ENCODE peak calls at places on chromosomes 7 and 10, in eight cellular contexts. One of them, this sample, is unnamed.

GRCh38 chr10:75468612-75469011 is 37.2 kb downstream of the LRMDA start:
- DNase-seq in SK-N-SH: no peak
- DNase-seq in H1: no peak
- DNase-seq in A549: no peak
- DNase-seq in WTC11: no peak
- DNase-seq in HepG2: no peak
- DNase-seq in endothelial cell of umbilical vein: no peak
- DNase-seq in HCT116: no peak
- DNase-seq in this sample: peak; percentile 25

GRCh38 chr10:48612241-48612943 is 7.5 kb upstream of the ARHGAP22 start:
- DNase-seq in SK-N-SH: no peak
- DNase-seq in A549: no peak
- DNase-seq in endothelial cell of umbilical vein: no peak
- DNase-seq in HCT116: no peak
- DNase-seq in HepG2: no peak
- DNase-seq in H1: no peak
- DNase-seq in WTC11: no peak
- DNase-seq in this sample: no peak

GRCh38 chr7:104972510-104972909 is 41.5 kb upstream of the KMT2E start:
- DNase-seq in endothelial cell of umbilical vein: no peak
- DNase-seq in WTC11: no peak
- DNase-seq in SK-N-SH: no peak
- DNase-seq in HepG2: no peak
- DNase-seq in A549: no peak
- DNase-seq in HCT116: no peak
- DNase-seq in H1: no peak
- DNase-seq in this sample: no peak

GRCh38 chr10:49499305-49499851 is 39.5 kb downstream of the ERCC6 start:
- DNase-seq in WTC11: no peak
- DNase-seq in HCT116: no peak
- DNase-seq in endothelial cell of umbilical vein: no peak
- DNase-seq in H1: no peak
- DNase-seq in HepG2: no peak
- DNase-seq in SK-N-SH: no peak
- DNase-seq in A549: no peak
- DNase-seq in this sample: no peak

GRCh38 chr7:22397981-22398380 is 41.0 kb upstream of the RAPGEF5 start:
- DNase-seq in H1: no peak
- DNase-seq in HepG2: no peak
- DNase-seq in endothelial cell of umbilical vein: no peak
- DNase-seq in HCT116: no peak
- DNase-seq in SK-N-SH: no peak
- DNase-seq in A549: no peak
- DNase-seq in WTC11: no peak
- DNase-seq in this sample: no peak

GRCh38 chr7:32206987-32207386 is 136.8 kb upstream of the PDE1C start:
- DNase-seq in HCT116: no peak
- DNase-seq in SK-N-SH: peak; percentile 52
- DNase-seq in WTC11: peak; percentile 70
- DNase-seq in endothelial cell of umbilical vein: peak; percentile 7
- DNase-seq in HepG2: peak; percentile 16
- DNase-seq in A549: peak; percentile 46
- DNase-seq in H1: no peak
- DNase-seq in this sample: peak; percentile 18

GRCh38 chr7:108083980-108084379 is 46.2 kb downstream of the LAMB4 start:
- DNase-seq in H1: no peak
- DNase-seq in WTC11: no peak
- DNase-seq in A549: no peak
- DNase-seq in SK-N-SH: no peak
- DNase-seq in endothelial cell of umbilical vein: peak; percentile 51
- DNase-seq in HCT116: no peak
- DNase-seq in HepG2: no peak
- DNase-seq in this sample: no peak

GRCh38 chr10:120841522-120842189 is 9.5 kb upstream of the WDR11 start:
- DNase-seq in A549: no peak
- DNase-seq in HCT116: no peak
- DNase-seq in H1: no peak
- DNase-seq in endothelial cell of umbilical vein: peak; percentile 7
- DNase-seq in WTC11: no peak
- DNase-seq in HepG2: peak; percentile 82
- DNase-seq in SK-N-SH: no peak
- DNase-seq in this sample: no peak

GRCh38 chr7:123425246-123425645 is 109.1 kb downstream of the IQUB start:
- DNase-seq in H1: no peak
- DNase-seq in HepG2: peak; percentile 33
- DNase-seq in A549: no peak
- DNase-seq in SK-N-SH: no peak
- DNase-seq in WTC11: no peak
- DNase-seq in HCT116: no peak
- DNase-seq in endothelial cell of umbilical vein: no peak
- DNase-seq in this sample: no peak

GRCh38 chr7:149494738-149495368 is 2.8 kb downstream of the ZNF746 start:
- DNase-seq in A549: peak; percentile 66
- DNase-seq in endothelial cell of umbilical vein: no peak
- DNase-seq in H1: no peak
- DNase-seq in WTC11: no peak
- DNase-seq in HCT116: no peak
- DNase-seq in SK-N-SH: no peak
- DNase-seq in HepG2: peak; percentile 62
- DNase-seq in this sample: peak; percentile 75

GRCh38 chr10:51896849-51897248 is 197.5 kb upstream of the CSTF2T start:
- DNase-seq in HCT116: no peak
- DNase-seq in H1: no peak
- DNase-seq in A549: no peak
- DNase-seq in SK-N-SH: no peak
- DNase-seq in HepG2: no peak
- DNase-seq in WTC11: no peak
- DNase-seq in endothelial cell of umbilical vein: no peak
- DNase-seq in this sample: no peak

GRCh38 chr7:105388373-105389089 is at the start of gene SRPK2:
- DNase-seq in A549: peak; percentile 81
- DNase-seq in WTC11: peak; percentile 82
- DNase-seq in H1: no peak
- DNase-seq in HepG2: peak; percentile 51
- DNase-seq in SK-N-SH: peak; percentile 100
- DNase-seq in endothelial cell of umbilical vein: peak; percentile 69
- DNase-seq in HCT116: no peak
- DNase-seq in this sample: peak; percentile 87

GRCh38 chr7:23672033-23672432 is 8.0 kb upstream of the FAM221A start:
- DNase-seq in endothelial cell of umbilical vein: no peak
- DNase-seq in WTC11: no peak
- DNase-seq in HCT116: no peak
- DNase-seq in SK-N-SH: no peak
- DNase-seq in A549: no peak
- DNase-seq in H1: no peak
- DNase-seq in HepG2: no peak
- DNase-seq in this sample: no peak

GRCh38 chr10:102644066-102644645 is at the start of gene TRIM8:
- DNase-seq in A549: peak; percentile 61
- DNase-seq in HepG2: peak; percentile 55
- DNase-seq in SK-N-SH: peak; percentile 66
- DNase-seq in HCT116: no peak
- DNase-seq in WTC11: peak; percentile 54
- DNase-seq in endothelial cell of umbilical vein: peak; percentile 41
- DNase-seq in H1: no peak
- DNase-seq in this sample: peak; percentile 79

GRCh38 chr10:113480828-113481502 is 71.9 kb upstream of the HABP2 start:
- DNase-seq in HCT116: no peak
- DNase-seq in H1: no peak
- DNase-seq in A549: no peak
- DNase-seq in SK-N-SH: no peak
- DNase-seq in endothelial cell of umbilical vein: no peak
- DNase-seq in WTC11: no peak
- DNase-seq in HepG2: no peak
- DNase-seq in this sample: no peak

GRCh38 chr7:14125998-14126397 is 136.5 kb upstream of the ETV1 start:
- DNase-seq in H1: no peak
- DNase-seq in endothelial cell of umbilical vein: no peak
- DNase-seq in HepG2: no peak
- DNase-seq in SK-N-SH: no peak
- DNase-seq in A549: no peak
- DNase-seq in HCT116: no peak
- DNase-seq in WTC11: no peak
- DNase-seq in this sample: peak; percentile 6
- TF ChIP-seq MAX in H1: no peak
- TF ChIP-seq MAX in endothelial cell of umbilical vein: no peak
- TF ChIP-seq MAX in HepG2: no peak
- TF ChIP-seq MAX in SK-N-SH: no peak
- TF ChIP-seq MAX in A549: no peak
- TF ChIP-seq MAX in HCT116: no peak
- TF ChIP-seq MAX in WTC11: no peak
- TF ChIP-seq MAX in this sample: no peak

GRCh38 chr7:73631558-73631957 is 7.2 kb upstream of the MLXIPL start:
- DNase-seq in HepG2: no peak
- DNase-seq in endothelial cell of umbilical vein: no peak
- DNase-seq in WTC11: no peak
- DNase-seq in HCT116: no peak
- DNase-seq in A549: no peak
- DNase-seq in H1: no peak
- DNase-seq in SK-N-SH: no peak
- DNase-seq in this sample: no peak

GRCh38 chr7:73638921-73639320 is 14.6 kb upstream of the MLXIPL start:
- DNase-seq in HepG2: no peak
- DNase-seq in HCT116: no peak
- DNase-seq in SK-N-SH: no peak
- DNase-seq in H1: no peak
- DNase-seq in WTC11: no peak
- DNase-seq in A549: no peak
- DNase-seq in endothelial cell of umbilical vein: no peak
- DNase-seq in this sample: peak; percentile 81

GRCh38 chr7:73635428-73636200 is 11.3 kb upstream of the MLXIPL start:
- DNase-seq in endothelial cell of umbilical vein: no peak
- DNase-seq in HepG2: no peak
- DNase-seq in A549: no peak
- DNase-seq in WTC11: no peak
- DNase-seq in H1: no peak
- DNase-seq in SK-N-SH: no peak
- DNase-seq in HCT116: no peak
- DNase-seq in this sample: no peak

GRCh38 chr7:73633323-73633722 is 9.0 kb upstream of the MLXIPL start:
- DNase-seq in HepG2: no peak
- DNase-seq in SK-N-SH: no peak
- DNase-seq in WTC11: no peak
- DNase-seq in endothelial cell of umbilical vein: no peak
- DNase-seq in A549: no peak
- DNase-seq in HCT116: no peak
- DNase-seq in H1: no peak
- DNase-seq in this sample: no peak

GRCh38 chr7:73633844-73634243 is 9.5 kb upstream of the MLXIPL start:
- DNase-seq in WTC11: no peak
- DNase-seq in H1: no peak
- DNase-seq in endothelial cell of umbilical vein: no peak
- DNase-seq in SK-N-SH: no peak
- DNase-seq in HepG2: no peak
- DNase-seq in HCT116: no peak
- DNase-seq in A549: no peak
- DNase-seq in this sample: no peak
- TF ChIP-seq MAX in WTC11: no peak
- TF ChIP-seq MAX in H1: no peak
- TF ChIP-seq MAX in endothelial cell of umbilical vein: no peak
- TF ChIP-seq MAX in SK-N-SH: no peak
- TF ChIP-seq MAX in HepG2: no peak
- TF ChIP-seq MAX in HCT116: no peak
- TF ChIP-seq MAX in A549: no peak
- TF ChIP-seq MAX in this sample: no peak

GRCh38 chr7:30521532-30521931 is 16.9 kb upstream of the GGCT start:
- DNase-seq in A549: no peak
- DNase-seq in SK-N-SH: no peak
- DNase-seq in WTC11: no peak
- DNase-seq in HepG2: no peak
- DNase-seq in H1: no peak
- DNase-seq in endothelial cell of umbilical vein: no peak
- DNase-seq in HCT116: no peak
- DNase-seq in this sample: no peak
- TF ChIP-seq MAX in A549: no peak
- TF ChIP-seq MAX in SK-N-SH: no peak
- TF ChIP-seq MAX in WTC11: no peak
- TF ChIP-seq MAX in HepG2: no peak
- TF ChIP-seq MAX in H1: no peak
- TF ChIP-seq MAX in endothelial cell of umbilical vein: no peak
- TF ChIP-seq MAX in HCT116: no peak
- TF ChIP-seq MAX in this sample: no peak

GRCh38 chr7:51060536-51060935 is 256.1 kb downstream of the COBL start:
- DNase-seq in A549: peak; percentile 12
- DNase-seq in HCT116: no peak
- DNase-seq in SK-N-SH: no peak
- DNase-seq in HepG2: no peak
- DNase-seq in H1: no peak
- DNase-seq in WTC11: no peak
- DNase-seq in endothelial cell of umbilical vein: no peak
- DNase-seq in this sample: peak; percentile 33
- TF ChIP-seq MAX in A549: no peak
- TF ChIP-seq MAX in HCT116: no peak
- TF ChIP-seq MAX in SK-N-SH: no peak
- TF ChIP-seq MAX in HepG2: no peak
- TF ChIP-seq MAX in H1: peak; percentile 18
- TF ChIP-seq MAX in WTC11: no peak
- TF ChIP-seq MAX in endothelial cell of umbilical vein: no peak
- TF ChIP-seq MAX in this sample: no peak

DNA sequence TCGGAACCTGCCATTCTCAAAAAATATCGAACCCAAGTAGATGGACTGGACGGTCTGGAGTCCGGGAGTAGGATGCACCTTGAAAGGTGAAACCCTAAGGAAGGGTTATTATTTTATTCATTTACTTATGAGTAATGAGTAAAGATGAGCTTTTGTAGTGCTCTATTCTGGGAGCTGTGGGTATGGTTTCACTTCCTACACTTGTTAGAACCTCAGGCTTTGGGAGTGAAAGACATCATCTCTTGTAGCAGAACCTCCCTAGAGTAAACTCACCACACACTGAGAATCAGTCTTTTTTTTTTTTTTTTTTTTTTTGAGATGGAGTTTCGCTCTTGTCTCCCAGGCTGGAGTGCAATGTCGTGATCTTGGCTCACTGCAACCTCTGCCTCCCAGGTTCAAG is 389.4 kb upstream of the AUTS2 start:
- DNase-seq in endothelial cell of umbilical vein: no peak
- DNase-seq in SK-N-SH: no peak
- DNase-seq in H1: no peak
- DNase-seq in HepG2: no peak
- DNase-seq in WTC11: no peak
- DNase-seq in HCT116: no peak
- DNase-seq in A549: no peak
- DNase-seq in this sample: no peak
- TF ChIP-seq MAX in endothelial cell of umbilical vein: no peak
- TF ChIP-seq MAX in SK-N-SH: no peak
- TF ChIP-seq MAX in H1: no peak
- TF ChIP-seq MAX in HepG2: no peak
- TF ChIP-seq MAX in WTC11: no peak
- TF ChIP-seq MAX in HCT116: no peak
- TF ChIP-seq MAX in A549: no peak
- TF ChIP-seq MAX in this sample: no peak

DNA sequence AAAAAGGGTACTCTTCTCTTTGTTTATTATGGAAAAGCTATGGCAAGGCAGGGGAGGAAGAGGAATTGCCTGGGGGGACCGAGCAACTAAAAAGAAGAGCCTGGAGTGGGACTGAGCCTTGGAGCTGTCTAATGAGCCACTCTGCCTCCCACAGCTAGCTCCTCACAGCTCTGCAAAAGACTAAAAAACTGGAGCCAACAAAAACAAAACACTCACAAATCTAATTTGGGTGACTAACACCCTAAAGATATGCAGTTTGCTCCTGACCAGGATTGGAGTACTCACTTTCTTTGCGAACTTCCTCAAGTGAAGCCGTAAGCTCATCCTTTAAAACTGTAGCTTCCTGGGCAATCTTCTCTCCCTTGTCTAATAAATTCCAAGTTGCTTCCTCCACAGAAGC is 89.4 kb downstream of the CTNNA3 start:
- DNase-seq in endothelial cell of umbilical vein: peak; percentile 61
- DNase-seq in SK-N-SH: no peak
- DNase-seq in WTC11: no peak
- DNase-seq in H1: no peak
- DNase-seq in HCT116: no peak
- DNase-seq in HepG2: no peak
- DNase-seq in A549: peak; percentile 18
- DNase-seq in this sample: no peak
- TF ChIP-seq MAX in endothelial cell of umbilical vein: no peak
- TF ChIP-seq MAX in SK-N-SH: no peak
- TF ChIP-seq MAX in WTC11: no peak
- TF ChIP-seq MAX in H1: no peak
- TF ChIP-seq MAX in HCT116: no peak
- TF ChIP-seq MAX in HepG2: no peak
- TF ChIP-seq MAX in A549: no peak
- TF ChIP-seq MAX in this sample: no peak

This sample was measured in NB4.